ENCODE peak calls at places on chromosomes 3 and 15, in five cellular contexts. D, Z, U, M and N are unnamed samples.

GRCh38 chr3:62332771-62333381 is 40.5 kb downstream of the FEZF2 start:
- DNase-seq in D (peak; percentile 3), Z (no peak), U (no peak), M (no peak), N (no peak)

GRCh38 chr3:71659758-71660666 is 65.2 kb downstream of the EIF4E3 start:
- DNase-seq in D (no peak), Z (no peak), U (no peak), M (no peak), N (no peak)

GRCh38 chr3:169134194-169134593 is 529.3 kb downstream of the MECOM start:
- DNase-seq in D (no peak), Z (no peak), U (no peak), M (no peak), N (no peak)

GRCh38 chr3:185823280-185824044 is 1.4 kb downstream of the IGF2BP2 start:
- DNase-seq in D (no peak), Z (peak; percentile 88), U (peak; percentile 57), M (peak; percentile 22), N (no peak)

GRCh38 chr3:161050929-161051328 is 54.2 kb downstream of the B3GALNT1 start:
- DNase-seq in D (no peak), Z (no peak), U (no peak), M (no peak), N (no peak)

GRCh38 chr3:117059054-117059989 is 349.7 kb downstream of the TUSC7 start:
- DNase-seq in D (no peak), Z (no peak), U (no peak), M (no peak), N (no peak)

GRCh38 chr3:187802928-187803259 is 57.6 kb upstream of the BCL6 start:
- DNase-seq in D (no peak), Z (no peak), U (no peak), M (no peak), N (no peak)

GRCh38 chr15:54033954-54034458 is 55.8 kb downstream of the UNC13C start:
- DNase-seq in D (no peak), Z (no peak), U (no peak), M (no peak), N (no peak)

DNA sequence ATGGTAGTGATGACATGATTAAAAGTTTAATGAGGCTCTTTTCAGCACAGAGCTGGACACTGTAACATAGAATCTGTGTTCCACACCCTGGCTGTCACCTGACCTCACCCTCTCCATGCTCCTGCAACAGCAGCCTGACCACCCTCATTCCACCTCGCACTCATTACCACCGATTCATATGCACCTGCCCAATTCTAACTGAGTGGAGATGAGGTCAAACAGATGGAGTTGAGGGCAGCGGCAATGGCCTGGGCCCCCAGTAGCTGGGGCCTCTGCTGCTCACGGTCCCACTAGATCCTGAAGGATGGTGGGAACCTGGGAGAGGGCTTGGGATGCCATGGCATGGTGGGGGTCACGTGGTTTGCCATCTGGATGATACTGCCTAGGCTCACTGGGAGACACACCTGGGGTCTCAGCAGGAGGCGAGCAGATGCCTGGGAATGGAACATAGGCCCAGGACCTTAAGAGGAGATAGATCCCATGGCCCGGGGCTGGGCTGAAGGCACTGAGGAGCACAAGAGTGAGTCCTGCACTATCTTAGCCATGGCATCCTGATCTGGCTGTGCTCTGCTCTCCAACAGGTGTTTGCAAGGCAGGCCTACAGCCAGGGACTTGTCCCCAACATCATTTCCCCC is 1.3 kb downstream of the SCN5A start:
- DNase-seq in D (no peak), Z (no peak), U (no peak), M (no peak), N (no peak)
- H3K4me3 ChIP-seq in D (peak overlapping the region; percentile 67), Z (no peak overlapping the region), U (no peak overlapping the region), M (no peak overlapping the region), N (no peak overlapping the region)

GRCh38 chr15:85008474-85009260 is 27.0 kb downstream of the PDE8A start:
- DNase-seq in D (no peak), Z (no peak), U (no peak), M (no peak), N (no peak)
- H3K4me3 ChIP-seq in D (no peak overlapping the region), Z (no peak overlapping the region), U (no peak overlapping the region), M (no peak overlapping the region), N (no peak overlapping the region)

DNA sequence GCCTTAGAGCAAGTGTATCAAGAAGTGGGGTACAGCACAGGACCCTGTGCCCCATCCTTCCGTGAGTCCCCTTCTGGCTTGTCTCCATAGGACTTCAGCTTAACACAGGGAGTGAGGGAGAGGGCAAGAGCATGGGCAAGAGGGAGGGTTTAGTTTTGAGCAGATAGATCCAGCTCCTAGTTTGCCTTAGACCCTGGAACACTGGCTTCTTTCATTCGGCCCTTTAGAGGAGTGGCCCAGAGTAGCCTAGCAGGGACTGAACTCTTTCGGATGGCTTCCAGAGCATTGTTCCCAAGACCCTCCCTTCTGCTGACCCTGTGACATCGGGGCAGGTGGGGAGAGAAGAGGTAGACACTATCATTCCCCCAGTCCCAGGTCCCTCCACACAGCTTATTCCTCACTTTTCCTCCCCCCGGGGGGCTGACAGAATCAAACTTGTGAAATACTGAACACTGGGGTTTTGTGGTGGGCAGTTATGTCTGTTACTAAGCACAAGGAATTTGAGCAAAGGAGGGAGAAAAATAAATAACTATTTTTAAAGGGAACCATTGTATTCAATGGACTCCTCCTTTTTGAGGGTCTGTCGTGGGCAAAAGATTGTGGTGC is 289.6 kb upstream of the C2CD4B start:
- DNase-seq in D (no peak), Z (no peak), U (no peak), M (no peak), N (no peak)
- H3K4me3 ChIP-seq in D (no peak overlapping the region), Z (no peak overlapping the region), U (no peak overlapping the region), M (no peak overlapping the region), N (no peak overlapping the region)

GRCh38 chr3:177334803-177335202 is 137.5 kb upstream of the TBL1XR1 start:
- DNase-seq in D (no peak), Z (no peak), U (no peak), M (no peak), N (no peak)

GRCh38 chr3:177338697-177339219 is 141.5 kb upstream of the TBL1XR1 start:
- DNase-seq in D (no peak), Z (no peak), U (no peak), M (no peak), N (no peak)

GRCh38 chr3:177337548-177338331 is 140.5 kb upstream of the TBL1XR1 start:
- DNase-seq in D (no peak), Z (no peak), U (peak; percentile 78), M (no peak), N (no peak)

GRCh38 chr3:177335728-177336127 is 138.4 kb upstream of the TBL1XR1 start:
- DNase-seq in D (no peak), Z (no peak), U (no peak), M (no peak), N (no peak)

DNA sequence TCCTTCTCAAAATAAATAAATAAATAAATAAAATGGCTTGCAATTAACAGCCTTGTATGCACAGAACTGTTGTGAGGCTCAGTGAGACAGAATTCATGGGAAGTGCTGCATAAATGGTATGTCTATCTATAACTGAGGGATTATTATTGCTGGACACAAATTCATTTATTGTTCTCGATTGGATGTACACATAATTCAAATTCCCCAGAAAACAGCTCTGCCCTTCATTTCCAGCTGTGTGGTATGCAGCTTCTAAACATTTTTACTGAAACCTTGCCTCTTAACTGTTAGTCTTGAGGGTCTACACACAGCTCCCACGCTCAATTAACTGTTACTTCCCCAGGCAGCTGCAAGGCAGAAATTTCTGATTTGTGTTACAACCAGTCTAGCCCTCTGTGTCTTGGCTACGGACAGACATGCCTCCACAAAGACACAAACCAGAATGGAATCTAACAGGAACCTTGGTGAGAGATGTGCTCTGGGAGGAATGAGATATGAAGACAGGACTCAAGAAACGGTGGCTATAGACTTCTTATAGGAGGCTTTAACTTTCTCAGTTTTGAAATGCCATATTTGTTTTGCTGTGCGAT is 139.7 kb upstream of the TBL1XR1 start:
- DNase-seq in D (no peak), Z (no peak), U (no peak), M (no peak), N (no peak)
- H3K4me3 ChIP-seq in D (no peak overlapping the region), Z (no peak overlapping the region), U (no peak overlapping the region), M (no peak overlapping the region), N (no peak overlapping the region)

GRCh38 chr3:50995085-50995824 is 320.5 kb downstream of the DOCK3 start:
- DNase-seq in D (no peak), Z (no peak), U (no peak), M (no peak), N (no peak)

DNA sequence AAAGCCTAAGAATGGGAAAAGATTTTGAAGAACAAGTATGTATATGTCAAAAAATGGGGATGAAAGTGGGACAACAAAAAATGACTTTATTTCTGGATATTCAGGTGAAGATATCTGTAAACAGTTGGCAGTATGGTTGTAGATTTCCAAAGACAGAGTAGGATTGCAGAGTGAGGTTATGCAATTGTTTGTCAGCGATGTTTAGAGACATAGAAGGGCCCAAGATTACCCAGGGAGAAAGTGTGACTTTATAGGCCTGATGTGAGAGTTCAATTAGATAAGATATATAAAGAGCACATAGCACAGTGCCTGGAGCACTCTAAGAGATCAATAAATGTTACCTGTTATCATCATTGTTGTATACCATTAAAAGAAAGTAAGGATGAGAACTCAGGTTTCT is 319.8 kb downstream of the DOCK3 start:
- DNase-seq in D (no peak), Z (no peak), U (no peak), M (no peak), N (no peak)
- H3K4me3 ChIP-seq in D (no peak overlapping the region), Z (no peak overlapping the region), U (no peak overlapping the region), M (no peak overlapping the region), N (no peak overlapping the region)

DNA sequence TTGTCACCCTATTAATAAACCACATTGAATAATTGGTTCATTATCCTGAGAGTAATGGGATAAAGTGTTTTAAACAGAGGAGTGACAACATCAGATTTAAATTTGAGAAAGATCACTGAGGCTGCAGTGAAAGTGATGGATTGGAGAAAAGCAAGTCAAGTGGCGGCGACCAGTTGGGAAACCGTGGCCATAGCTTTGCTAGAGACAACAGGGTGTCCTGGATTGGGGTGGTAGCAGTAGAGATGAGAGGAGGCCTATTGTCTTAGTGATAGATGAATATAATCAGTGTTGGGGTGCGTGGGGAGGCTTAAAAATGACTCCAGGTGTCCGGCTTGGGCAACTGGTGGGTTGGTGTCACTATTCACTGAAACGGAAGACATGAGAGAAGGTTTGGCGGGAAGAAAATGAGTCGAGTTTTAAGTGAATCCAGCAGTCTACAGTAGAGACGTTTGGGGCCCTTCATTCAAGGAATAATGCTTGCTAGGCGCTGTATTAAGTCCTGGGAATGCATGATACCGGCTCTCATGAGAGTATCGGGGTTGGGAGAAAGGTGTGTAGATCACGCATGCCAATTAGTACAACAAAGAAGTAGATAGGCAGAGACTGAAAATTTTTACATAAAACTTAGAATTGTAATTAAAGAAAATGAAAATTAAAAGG is 824 bp downstream of the NEK4 start:
- DNase-seq in D (no peak), Z (no peak), U (no peak), M (no peak), N (no peak)
- H3K4me3 ChIP-seq in D (peak overlapping the region; percentile 69), Z (peak overlapping the region; percentile 95), U (peak overlapping the region; percentile 86), M (peak overlapping the region; percentile 88), N (peak overlapping the region; percentile 81)